ENCODE peak calls at places on chromosomes 6 and 20, in six cellular contexts. One of them, this sample, is unnamed.
A peak's percentile ranks its signal among the peaks of the same experiment; 100 is the strongest.

GRCh38 chr6:101722991-101723579 is 329.6 kb downstream of the GRIK2 start:
- DNase-seq in trophoblast cell: peak; percentile 53
- DNase-seq in AG04450: peak; percentile 88
- DNase-seq in tibial nerve: no peak
- DNase-seq in A172: peak; percentile 46
- DNase-seq in astrocyte of the hippocampus: peak; percentile 53
- DNase-seq in this sample: no peak

GRCh38 chr6:87904041-87904440 is 143.6 kb upstream of the SPACA1 start:
- DNase-seq in tibial nerve: no peak
- DNase-seq in AG04450: no peak
- DNase-seq in astrocyte of the hippocampus: no peak
- DNase-seq in trophoblast cell: no peak
- DNase-seq in A172: no peak
- DNase-seq in this sample: no peak

GRCh38 chr20:32674362-32674789 is 635 bp upstream of the C20orf203 start:
- DNase-seq in A172: peak; percentile 72
- DNase-seq in tibial nerve: peak; percentile 27
- DNase-seq in astrocyte of the hippocampus: peak; percentile 63
- DNase-seq in trophoblast cell: peak; percentile 85
- DNase-seq in AG04450: no peak
- DNase-seq in this sample: no peak

GRCh38 chr20:53162251-53162835 is 190.2 kb downstream of the TSHZ2 start:
- DNase-seq in trophoblast cell: peak; percentile 90
- DNase-seq in A172: peak; percentile 48
- DNase-seq in astrocyte of the hippocampus: peak; percentile 86
- DNase-seq in tibial nerve: peak; percentile 61
- DNase-seq in AG04450: no peak
- DNase-seq in this sample: peak; percentile 45

GRCh38 chr6:100504786-100505737 is 40.3 kb upstream of the SIM1 start:
- DNase-seq in AG04450: peak; percentile 45
- DNase-seq in A172: peak; percentile 89
- DNase-seq in tibial nerve: no peak
- DNase-seq in astrocyte of the hippocampus: peak; percentile 94
- DNase-seq in trophoblast cell: peak; percentile 58
- DNase-seq in this sample: no peak

GRCh38 chr6:56863366-56863765 is 91.5 kb upstream of the BEND6 start:
- DNase-seq in astrocyte of the hippocampus: peak; percentile 30
- DNase-seq in A172: peak; percentile 78
- DNase-seq in tibial nerve: no peak
- DNase-seq in AG04450: no peak
- DNase-seq in trophoblast cell: peak; percentile 40
- DNase-seq in this sample: no peak

GRCh38 chr6:31468316-31468715 is 29.6 kb upstream of the MICB start:
- DNase-seq in astrocyte of the hippocampus: no peak
- DNase-seq in tibial nerve: no peak
- DNase-seq in AG04450: no peak
- DNase-seq in A172: no peak
- DNase-seq in trophoblast cell: no peak
- DNase-seq in this sample: no peak

GRCh38 chr20:13231031-13231752 is 10.1 kb downstream of the ISM1 start:
- DNase-seq in A172: peak; percentile 32
- DNase-seq in trophoblast cell: peak; percentile 64
- DNase-seq in tibial nerve: no peak
- DNase-seq in astrocyte of the hippocampus: no peak
- DNase-seq in AG04450: no peak
- DNase-seq in this sample: no peak

GRCh38 chr20:63128367-63128766 is 87.6 kb downstream of the YTHDF1 start:
- DNase-seq in A172: no peak
- DNase-seq in trophoblast cell: no peak
- DNase-seq in astrocyte of the hippocampus: no peak
- DNase-seq in tibial nerve: no peak
- DNase-seq in AG04450: no peak
- DNase-seq in this sample: no peak

GRCh38 chr6:44161997-44162338 is 3.3 kb downstream of the CAPN11 start:
- DNase-seq in tibial nerve: no peak
- DNase-seq in AG04450: no peak
- DNase-seq in A172: peak; percentile 65
- DNase-seq in trophoblast cell: no peak
- DNase-seq in astrocyte of the hippocampus: peak; percentile 41
- DNase-seq in this sample: no peak

GRCh38 chr20:19660808-19661378 is 97.2 kb upstream of the RIN2 start:
- DNase-seq in A172: no peak
- DNase-seq in astrocyte of the hippocampus: no peak
- DNase-seq in tibial nerve: no peak
- DNase-seq in AG04450: no peak
- DNase-seq in trophoblast cell: no peak
- DNase-seq in this sample: no peak

This sample was measured in uterus.